ENCODE peak calls at places on chromosomes 5 and 9, in ten cellular contexts. J is NCI-H345; O is tibial nerve; U is RPMI8226; M is cardiac septum; G is HEK293T; V is activated naive CD4-positive, alpha-beta T cell; P is cardiac muscle cell; B is LoVo; Y is NCI-H460. I is an unnamed sample.

GRCh38 chr5:6701500-6701899 is 11.7 kb upstream of the TENT4A start:
- DNase-seq in P (no peak), M (no peak), G (no peak), O (no peak), Y (no peak), B (no peak), J (no peak), U (no peak), V (no peak), I (no peak)

GRCh38 chr5:31122998-31123950 is 70.2 kb upstream of the CDH6 start:
- DNase-seq in B (no peak), G (no peak), P (no peak), M (no peak), V (no peak), Y (no peak), O (no peak), U (no peak), J (no peak), I (no peak)

GRCh38 chr9:95434116-95435073 is 82.4 kb downstream of the PTCH1 start:
- DNase-seq in Y (no peak), U (peak), V (no peak), B (peak), O (no peak), J (no peak), G (no peak), P (peak), M (no peak), I (no peak)

GRCh38 chr9:25003686-25004085 is 458.0 kb upstream of the IZUMO3 start:
- DNase-seq in M (no peak), P (no peak), V (no peak), G (peak), U (peak), Y (no peak), O (no peak), B (no peak), J (no peak), I (no peak)

GRCh38 chr9:109417054-109417453 is 81.1 kb downstream of the PTPN3 start:
- DNase-seq in P (no peak), M (no peak), U (no peak), G (no peak), J (no peak), B (no peak), V (no peak), O (no peak), Y (no peak), I (no peak)

GRCh38 chr9:4464911-4465513 is 25.3 kb upstream of the SLC1A1 start:
- DNase-seq in U (no peak), G (no peak), V (no peak), M (no peak), Y (no peak), B (no peak), O (no peak), P (no peak), J (no peak), I (no peak)

GRCh38 chr9:112299514-112299913 is 33.9 kb downstream of the PTBP3 start:
- DNase-seq in B (no peak), V (no peak), J (no peak), G (no peak), U (no peak), O (no peak), Y (no peak), M (no peak), P (peak), I (no peak)

GRCh38 chr5:126139773-126140172 is 283.4 kb upstream of the GRAMD2B start:
- DNase-seq in B (no peak), M (no peak), O (no peak), U (no peak), J (peak), V (no peak), P (peak), G (no peak), Y (no peak), I (no peak)

GRCh38 chr5:10856646-10857332 is 95.8 kb upstream of the DAP start:
- DNase-seq in J (no peak), G (peak), B (no peak), U (no peak), V (no peak), P (peak), M (no peak), Y (peak), O (peak), I (peak)

GRCh38 chr9:93081931-93082330 is 14.1 kb upstream of the CARD19 start:
- DNase-seq in P (peak), O (no peak), G (no peak), V (no peak), M (no peak), Y (no peak), U (no peak), J (no peak), B (no peak), I (no peak)

GRCh38 chr9:88202321-88202720 is 64.0 kb upstream of the SPATA31C2 start:
- DNase-seq in M (no peak), B (no peak), G (no peak), O (no peak), U (no peak), V (no peak), J (no peak), P (no peak), Y (no peak), I (no peak)

GRCh38 chr9:87443461-87443860 is 54.2 kb upstream of the DAPK1 start:
- DNase-seq in G (no peak), M (no peak), O (no peak), U (no peak), Y (no peak), V (no peak), J (no peak), P (no peak), B (no peak), I (no peak)

GRCh38 chr9:110068212-110068611 is 139.7 kb downstream of the C9orf152 start:
- DNase-seq in B (no peak), P (no peak), G (no peak), M (no peak), J (no peak), U (no peak), V (no peak), Y (no peak), O (no peak), I (no peak)

GRCh38 chr9:89975586-89975985 is 370.8 kb downstream of the GADD45G start:
- DNase-seq in B (no peak), V (no peak), M (no peak), U (no peak), Y (no peak), J (no peak), O (no peak), G (no peak), P (no peak), I (no peak)

I was measured in HuH-7.5.